ENCODE peak calls at places on chromosomes 13 and 19, in ten cellular contexts. V, P, Q, U, Z, K, S, D, T and X are unnamed samples.

GRCh38 chr19:53157601-53158000 is 1.3 kb downstream of the ZNF347 start:
- DNase-seq in V (no peak), P (peak), Q (peak), U (no peak), Z (no peak), K (no peak), S (no peak), D (no peak), T (peak), X (no peak)

GRCh38 chr19:12230751-12231733 is 63.6 kb downstream of the ZNF44 start:
- DNase-seq in V (no peak), P (no peak), Q (peak), U (no peak), Z (no peak), K (no peak), S (no peak), D (no peak), T (peak), X (no peak)

GRCh38 chr13:102400619-102401125 is 1.2 kb downstream of the FGF14 start:
- DNase-seq in V (peak), P (no peak), Q (peak), U (peak), Z (no peak), K (no peak), S (peak), D (no peak), T (no peak), X (no peak)

GRCh38 chr13:34733720-34734119 is 208.3 kb upstream of the NBEA start:
- DNase-seq in V (no peak), P (no peak), Q (peak), U (no peak), Z (no peak), K (no peak), S (no peak), D (no peak), T (no peak), X (no peak)

GRCh38 chr13:105721056-105721455 is 814.4 kb downstream of the EFNB2 start:
- DNase-seq in V (no peak), P (no peak), Q (no peak), U (no peak), Z (no peak), K (no peak), S (no peak), D (no peak), T (no peak), X (no peak)

GRCh38 chr13:93151277-93151676 is 75.3 kb upstream of the GPC6 start:
- DNase-seq in V (no peak), P (no peak), Q (peak), U (no peak), Z (no peak), K (no peak), S (peak), D (no peak), T (no peak), X (no peak)

GRCh38 chr19:13154241-13154778 is 4.1 kb downstream of the IER2 start:
- DNase-seq in V (peak), P (peak), Q (peak), U (peak), Z (peak), K (peak), S (peak), D (peak), T (peak), X (peak)

GRCh38 chr13:98986226-98986846 is 8.5 kb upstream of the DOCK9 start:
- DNase-seq in V (no peak), P (no peak), Q (no peak), U (no peak), Z (no peak), K (no peak), S (no peak), D (no peak), T (no peak), X (peak)

GRCh38 chr13:113404723-113405471 is 41.0 kb upstream of the GRTP1 start:
- DNase-seq in V (no peak), P (no peak), Q (no peak), U (peak), Z (peak), K (no peak), S (no peak), D (no peak), T (no peak), X (no peak)

GRCh38 chr19:57263244-57263643 is 17.0 kb upstream of the ZNF460 start:
- DNase-seq in V (no peak), P (no peak), Q (no peak), U (no peak), Z (no peak), K (no peak), S (no peak), D (no peak), T (no peak), X (no peak)

GRCh38 chr19:5466814-5467291 is 11.6 kb downstream of the ZNRF4 start:
- DNase-seq in V (no peak), P (no peak), Q (no peak), U (no peak), Z (no peak), K (no peak), S (no peak), D (no peak), T (peak), X (no peak)

GRCh38 chr19:39154626-39155100 is 29.1 kb downstream of the PAK4 start:
- DNase-seq in V (no peak), P (no peak), Q (no peak), U (peak), Z (no peak), K (no peak), S (peak), D (peak), T (no peak), X (peak)

GRCh38 chr19:11868188-11868587 is 19.4 kb upstream of the ZNF69 start:
- DNase-seq in V (no peak), P (no peak), Q (no peak), U (no peak), Z (no peak), K (no peak), S (no peak), D (no peak), T (no peak), X (no peak)

GRCh38 chr19:5641171-5641570 is 18.3 kb downstream of the SAFB start:
- DNase-seq in V (no peak), P (no peak), Q (no peak), U (no peak), Z (peak), K (no peak), S (peak), D (no peak), T (no peak), X (no peak)

GRCh38 chr13:80251403-80251802 is 89.5 kb downstream of the SPRY2 start:
- DNase-seq in V (no peak), P (peak), Q (peak), U (no peak), Z (no peak), K (no peak), S (peak), D (no peak), T (peak), X (peak)

GRCh38 chr13:20489185-20489820 is 36.4 kb downstream of the CRYL1 start:
- DNase-seq in V (no peak), P (peak), Q (no peak), U (no peak), Z (no peak), K (no peak), S (peak), D (peak), T (no peak), X (peak)

GRCh38 chr19:57002765-57003164 is 117.0 kb upstream of the USP29 start:
- DNase-seq in V (no peak), P (no peak), Q (no peak), U (no peak), Z (peak), K (no peak), S (no peak), D (no peak), T (no peak), X (no peak)

GRCh38 chr19:8005534-8006256 is at the start of gene ELAVL1:
- DNase-seq in V (peak), P (peak), Q (peak), U (peak), Z (peak), K (peak), S (peak), D (peak), T (peak), X (peak)

GRCh38 chr13:45718063-45718462 is 15.9 kb downstream of the CBY2 start:
- DNase-seq in V (no peak), P (no peak), Q (peak), U (no peak), Z (no peak), K (no peak), S (no peak), D (no peak), T (no peak), X (no peak)

GRCh38 chr13:19864018-19864338 is 529 bp upstream of the ZMYM5 start:
- DNase-seq in V (peak), P (no peak), Q (peak), U (peak), Z (peak), K (peak), S (no peak), D (peak), T (peak), X (peak)

GRCh38 chr19:5655412-5655811 is 24.9 kb downstream of the MICOS13 start:
- DNase-seq in V (no peak), P (no peak), Q (no peak), U (no peak), Z (no peak), K (no peak), S (no peak), D (no peak), T (no peak), X (peak)

DNA sequence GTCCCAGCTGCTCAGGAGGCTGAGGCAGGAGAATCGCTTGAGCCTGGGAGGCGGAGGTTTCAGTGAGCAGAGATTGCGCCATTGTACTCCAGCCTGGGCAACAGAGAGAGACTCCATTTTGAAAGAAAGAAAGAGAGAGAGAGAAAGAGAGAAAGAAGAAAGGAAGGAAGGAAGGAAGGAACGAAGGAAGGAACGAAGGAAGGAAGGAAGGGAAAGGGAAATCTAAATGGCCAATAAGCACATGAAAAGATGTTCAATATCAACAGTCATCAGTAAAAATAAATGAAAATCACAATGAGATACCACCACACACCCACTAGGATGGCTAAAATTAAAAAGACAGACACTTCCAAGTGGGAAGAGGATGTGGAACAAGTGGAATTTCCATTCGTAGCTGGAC is 19.7 kb downstream of the FXYD5 start:
- DNase-seq in V (no peak), P (no peak), Q (no peak), U (peak), Z (no peak), K (no peak), S (no peak), D (no peak), T (no peak), X (no peak)
- H3K27ac ChIP-seq in V (no peak), P (no peak), Q (no peak), U (no peak), Z (no peak), K (no peak), S (no peak), D (no peak), T (no peak), X (no peak)

GRCh38 chr19:2061093-2061935 is 10.3 kb upstream of the MKNK2 start:
- DNase-seq in V (peak), P (peak), Q (peak), U (peak), Z (peak), K (peak), S (peak), D (peak), T (peak), X (peak)
- H3K27ac ChIP-seq in V (peak), P (peak), Q (peak), U (peak), Z (peak), K (peak), S (peak), D (peak), T (peak), X (peak)

GRCh38 chr19:16544468-16545231 is 2.4 kb upstream of the CHERP start:
- DNase-seq in V (no peak), P (no peak), Q (no peak), U (no peak), Z (no peak), K (no peak), S (no peak), D (no peak), T (no peak), X (no peak)
- H3K27ac ChIP-seq in V (no peak), P (no peak), Q (no peak), U (no peak), Z (no peak), K (no peak), S (peak), D (no peak), T (no peak), X (no peak)

DNA sequence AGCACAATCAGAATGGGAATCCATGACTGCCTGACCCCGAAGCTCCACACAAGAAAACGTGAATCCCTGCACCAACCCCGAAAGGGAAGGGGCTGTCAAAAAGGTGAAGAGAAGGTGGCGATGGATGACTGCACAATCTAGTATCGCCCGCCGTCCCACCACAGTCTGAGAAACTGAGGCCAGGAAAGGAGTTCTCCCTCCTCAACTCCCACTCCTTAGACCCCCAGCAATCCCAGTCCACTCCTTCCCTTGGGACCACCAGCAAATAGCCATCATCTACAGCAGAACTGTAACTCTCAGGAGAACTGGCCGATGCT is 451 bp downstream of the NOSIP start:
- DNase-seq in V (no peak), P (no peak), Q (peak), U (no peak), Z (no peak), K (no peak), S (peak), D (no peak), T (no peak), X (no peak)
- H3K27ac ChIP-seq in V (peak), P (peak), Q (peak), U (peak), Z (peak), K (peak), S (peak), D (peak), T (peak), X (peak)

GRCh38 chr19:2547033-2547680 is 71.2 kb downstream of the GADD45B start:
- DNase-seq in V (no peak), P (no peak), Q (no peak), U (no peak), Z (peak), K (peak), S (no peak), D (no peak), T (no peak), X (no peak)
- H3K27ac ChIP-seq in V (peak), P (peak), Q (no peak), U (peak), Z (peak), K (peak), S (peak), D (peak), T (peak), X (peak)

GRCh38 chr13:73870036-73870741 is 264.0 kb downstream of the KLF12 start:
- DNase-seq in V (no peak), P (peak), Q (peak), U (no peak), Z (no peak), K (no peak), S (no peak), D (peak), T (no peak), X (peak)
- H3K27ac ChIP-seq in V (no peak), P (peak), Q (peak), U (no peak), Z (peak), K (no peak), S (no peak), D (peak), T (peak), X (no peak)